ENCODE peak calls at places on chromosomes 6 and 20, in ten cellular contexts. M is A549, K is HCT116, E is prostate gland, P is MM.1S, B is AG10803, N is brain microvascular endothelial cell, X is neural crest cell, C is hepatocyte, J is lower lobe of right lung. D is an unnamed sample.

GRCh38 chr20:41650221-41650948 is 32.2 kb upstream of the CHD6 start:
- DNase-seq in M (no peak), K (no peak), E (peak; percentile 87), P (no peak), B (no peak), N (no peak), X (no peak), C (peak; percentile 61), J (no peak), D (no peak)

GRCh38 chr6:82362868-82363267 is 749 bp upstream of the TPBG start:
- DNase-seq in M (no peak), K (no peak), E (no peak), P (no peak), B (peak; percentile 97), N (peak; percentile 17), X (no peak), C (peak; percentile 54), J (no peak), D (no peak)

GRCh38 chr6:165441176-165441575 is 131.8 kb upstream of the C6orf118 start:
- DNase-seq in M (no peak), K (no peak), E (no peak), P (no peak), B (no peak), N (no peak), X (no peak), C (no peak), J (no peak), D (no peak)

GRCh38 chr6:27862396-27863061 is 49.7 kb downstream of the OR2B2 start:
- DNase-seq in M (no peak), K (no peak), E (no peak), P (no peak), B (no peak), N (no peak), X (no peak), C (no peak), J (no peak), D (no peak)

GRCh38 chr6:158642097-158642601 is 2.4 kb downstream of the DYNLT1 start:
- DNase-seq in M (no peak), K (no peak), E (no peak), P (no peak), B (peak; percentile 64), N (peak; percentile 60), X (no peak), C (peak; percentile 50), J (no peak), D (peak; percentile 73)

GRCh38 chr6:39102024-39102820 is 12.8 kb downstream of the SAYSD1 start:
- DNase-seq in M (no peak), K (no peak), E (no peak), P (no peak), B (peak; percentile 72), N (peak; percentile 40), X (peak; percentile 36), C (peak; percentile 76), J (no peak), D (peak; percentile 87)

GRCh38 chr6:166105341-166106075 is 62.1 kb downstream of the TBXT start:
- DNase-seq in M (no peak), K (no peak), E (no peak), P (no peak), B (no peak), N (no peak), X (no peak), C (no peak), J (no peak), D (no peak)

GRCh38 chr6:75208564-75209431 is 2.9 kb upstream of the COL12A1 start:
- DNase-seq in M (peak; percentile 62), K (peak; percentile 66), E (peak; percentile 73), P (peak; percentile 81), B (peak; percentile 84), N (peak; percentile 79), X (peak; percentile 95), C (peak; percentile 91), J (peak; percentile 84), D (peak; percentile 91)

GRCh38 chr6:79353226-79353625 is 118.7 kb upstream of the HMGN3 start:
- DNase-seq in M (no peak), K (no peak), E (no peak), P (no peak), B (no peak), N (peak; percentile 21), X (no peak), C (no peak), J (no peak), D (no peak)

GRCh38 chr20:37833172-37833915 is 69.6 kb upstream of the VSTM2L start:
- DNase-seq in M (no peak), K (no peak), E (no peak), P (no peak), B (no peak), N (no peak), X (no peak), C (no peak), J (no peak), D (no peak)

GRCh38 chr6:148524976-148525375 is 182.3 kb downstream of the SASH1 start:
- DNase-seq in M (no peak), K (no peak), E (no peak), P (no peak), B (peak; percentile 86), N (peak; percentile 84), X (no peak), C (no peak), J (no peak), D (peak; percentile 63)

GRCh38 chr6:55617272-55617671 is 38.3 kb upstream of the HMGCLL1 start:
- DNase-seq in M (peak; percentile 32), K (peak; percentile 27), E (no peak), P (peak; percentile 27), B (peak; percentile 34), N (peak; percentile 42), X (peak; percentile 12), C (peak; percentile 57), J (no peak), D (peak; percentile 38)

GRCh38 chr6:139062921-139063320 is 34.4 kb downstream of the ABRACL start:
- DNase-seq in M (no peak), K (no peak), E (no peak), P (no peak), B (peak; percentile 84), N (no peak), X (no peak), C (no peak), J (no peak), D (peak; percentile 55)

GRCh38 chr20:33568378-33569289 is 78.7 kb downstream of the CBFA2T2 start:
- DNase-seq in M (no peak), K (no peak), E (no peak), P (peak; percentile 76), B (no peak), N (no peak), X (peak; percentile 51), C (peak; percentile 47), J (no peak), D (peak; percentile 68)

GRCh38 chr6:44222987-44223470 is 366 bp upstream of the SLC29A1 start:
- DNase-seq in M (no peak), K (no peak), E (no peak), P (peak; percentile 14), B (no peak), N (no peak), X (no peak), C (no peak), J (no peak), D (no peak)

GRCh38 chr20:8215516-8215915 is 83.5 kb downstream of the PLCB1 start:
- DNase-seq in M (no peak), K (no peak), E (peak; percentile 20), P (no peak), B (peak; percentile 50), N (peak; percentile 34), X (no peak), C (no peak), J (no peak), D (peak; percentile 76)

GRCh38 chr6:116941727-116942126 is 64.7 kb downstream of the RFX6 start:
- DNase-seq in M (no peak), K (no peak), E (no peak), P (no peak), B (no peak), N (no peak), X (no peak), C (no peak), J (no peak), D (no peak)

GRCh38 chr6:160765412-160765811 is 63.4 kb downstream of the PLG start:
- DNase-seq in M (no peak), K (no peak), E (no peak), P (no peak), B (no peak), N (no peak), X (no peak), C (no peak), J (no peak), D (no peak)

DNA sequence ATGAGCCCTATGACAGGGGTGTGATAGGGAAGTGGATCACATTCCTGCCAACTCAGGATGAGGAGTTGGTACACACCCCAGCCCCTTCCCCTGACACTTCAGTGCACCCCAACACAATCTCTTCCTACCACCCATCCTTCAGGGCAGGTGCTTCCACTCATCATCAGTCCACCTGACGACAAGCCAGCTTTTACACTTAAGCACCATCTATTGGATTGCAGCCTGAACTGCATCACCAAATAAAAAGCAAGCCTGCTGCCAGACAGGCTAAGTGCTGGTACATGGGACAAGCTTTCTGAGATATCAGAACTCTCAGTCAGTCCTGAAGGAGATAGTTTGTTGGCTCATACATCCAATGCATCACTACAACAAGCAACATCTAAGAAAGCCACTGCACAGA is 69.0 kb upstream of the TMEM200A start:
- DNase-seq in M (no peak), K (peak; percentile 8), E (no peak), P (no peak), B (no peak), N (no peak), X (no peak), C (no peak), J (no peak), D (no peak)
- TF ChIP-seq CTCF in M (no peak), K (peak; percentile 27), E (no peak), P (peak; percentile 12), B (no peak), N (peak; percentile 24), X (no peak), C (no peak), J (no peak), D (no peak)

DNA sequence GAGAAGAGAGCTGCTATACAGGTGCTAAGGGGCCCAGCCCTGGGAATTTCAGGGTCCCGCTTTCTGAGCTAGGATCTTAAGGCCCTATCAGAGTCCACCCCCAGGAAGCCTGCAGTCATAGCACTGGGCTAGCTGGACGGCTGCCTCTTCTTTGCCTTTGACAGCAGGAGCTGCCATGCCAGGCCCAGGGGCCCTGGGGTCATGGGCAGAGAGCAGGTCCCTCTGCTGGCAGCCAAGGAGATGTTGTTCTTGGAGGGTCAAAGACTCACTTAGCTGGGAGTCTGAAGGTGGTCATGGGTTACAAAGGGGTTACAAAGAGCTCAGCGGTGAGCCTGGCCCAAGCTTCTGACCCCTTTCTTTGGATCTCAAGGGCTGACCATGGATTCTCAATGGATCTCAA is 52.7 kb downstream of the RPP21 start:
- DNase-seq in M (no peak), K (no peak), E (no peak), P (no peak), B (no peak), N (no peak), X (no peak), C (no peak), J (no peak), D (no peak)
- TF ChIP-seq CTCF in M (no peak), K (no peak), E (no peak), P (no peak), B (no peak), N (no peak), X (no peak), C (no peak), J (no peak), D (no peak)

GRCh38 chr6:2596222-2596621 is 154.5 kb downstream of the MYLK4 start:
- DNase-seq in M (no peak), K (no peak), E (no peak), P (no peak), B (no peak), N (no peak), X (no peak), C (no peak), J (no peak), D (peak; percentile 69)
- TF ChIP-seq CTCF in M (no peak), K (peak; percentile 55), E (no peak), P (no peak), B (no peak), N (peak; percentile 56), X (peak; percentile 16), C (no peak), J (peak; percentile 12), D (peak; percentile 18)

GRCh38 chr20:354298-354977 is 7.5 kb downstream of the NRSN2 start:
- DNase-seq in M (peak; percentile 83), K (peak; percentile 59), E (peak; percentile 68), P (peak; percentile 78), B (peak; percentile 68), N (peak; percentile 34), X (peak; percentile 83), C (peak; percentile 89), J (peak; percentile 84), D (peak; percentile 82)
- TF ChIP-seq CTCF in M (peak; percentile 99), K (peak; percentile 91), E (peak; percentile 91), P (peak; percentile 94), B (peak; percentile 93), N (peak; percentile 97), X (peak; percentile 98), C (peak; percentile 93), J (peak; percentile 97), D (peak; percentile 90)